ENCODE peak calls at places on chromosomes 11 and 22, in nine cellular contexts. One of them, this sample, is unnamed.
A peak's percentile ranks its signal among the peaks of the same experiment; 100 is the strongest.

GRCh38 chr11:75776546-75776945 is 8.0 kb downstream of the DGAT2 start:
- DNase-seq in fibroblast of mammary gland: no peak
- DNase-seq in tibial nerve: no peak
- DNase-seq in astrocyte: no peak
- DNase-seq in RWPE1: no peak
- DNase-seq in foreskin fibroblast: no peak
- DNase-seq in colonic mucosa: no peak
- DNase-seq in activated B cell treated with CpG ODN at 0.5 μM for 24 hours: no peak
- DNase-seq in glutamatergic neuron: no peak
- DNase-seq in this sample: no peak

GRCh38 chr11:66051371-66051765 is 796 bp upstream of the SF3B2 start:
- DNase-seq in RWPE1: no peak
- DNase-seq in activated B cell treated with CpG ODN at 0.5 μM for 24 hours: no peak
- DNase-seq in tibial nerve: no peak
- DNase-seq in foreskin fibroblast: no peak
- DNase-seq in astrocyte: no peak
- DNase-seq in fibroblast of mammary gland: no peak
- DNase-seq in glutamatergic neuron: no peak
- DNase-seq in colonic mucosa: no peak
- DNase-seq in this sample: no peak

GRCh38 chr11:63869686-63870085 is 30.8 kb downstream of the MARK2 start:
- DNase-seq in tibial nerve: no peak
- DNase-seq in astrocyte: no peak
- DNase-seq in fibroblast of mammary gland: no peak
- DNase-seq in glutamatergic neuron: no peak
- DNase-seq in RWPE1: no peak
- DNase-seq in foreskin fibroblast: no peak
- DNase-seq in colonic mucosa: no peak
- DNase-seq in activated B cell treated with CpG ODN at 0.5 μM for 24 hours: no peak
- DNase-seq in this sample: no peak

GRCh38 chr11:19121646-19122045 is 4.7 kb downstream of the ZDHHC13 start:
- DNase-seq in astrocyte: no peak
- DNase-seq in activated B cell treated with CpG ODN at 0.5 μM for 24 hours: no peak
- DNase-seq in tibial nerve: no peak
- DNase-seq in foreskin fibroblast: peak; percentile 4
- DNase-seq in glutamatergic neuron: no peak
- DNase-seq in fibroblast of mammary gland: no peak
- DNase-seq in RWPE1: no peak
- DNase-seq in colonic mucosa: no peak
- DNase-seq in this sample: no peak

GRCh38 chr22:46749682-46750529 is 11.9 kb upstream of the CERK start:
- DNase-seq in colonic mucosa: no peak
- DNase-seq in activated B cell treated with CpG ODN at 0.5 μM for 24 hours: no peak
- DNase-seq in astrocyte: no peak
- DNase-seq in foreskin fibroblast: no peak
- DNase-seq in glutamatergic neuron: no peak
- DNase-seq in RWPE1: no peak
- DNase-seq in fibroblast of mammary gland: no peak
- DNase-seq in tibial nerve: no peak
- DNase-seq in this sample: no peak

GRCh38 chr11:112302226-112302868 is 41.7 kb upstream of the PLET1 start:
- DNase-seq in activated B cell treated with CpG ODN at 0.5 μM for 24 hours: no peak
- DNase-seq in RWPE1: no peak
- DNase-seq in colonic mucosa: no peak
- DNase-seq in astrocyte: no peak
- DNase-seq in glutamatergic neuron: no peak
- DNase-seq in tibial nerve: no peak
- DNase-seq in fibroblast of mammary gland: no peak
- DNase-seq in foreskin fibroblast: no peak
- DNase-seq in this sample: no peak

GRCh38 chr11:123187670-123188507 is 7.2 kb downstream of the CLMP start:
- DNase-seq in tibial nerve: no peak
- DNase-seq in RWPE1: no peak
- DNase-seq in foreskin fibroblast: peak; percentile 26
- DNase-seq in fibroblast of mammary gland: peak; percentile 74
- DNase-seq in activated B cell treated with CpG ODN at 0.5 μM for 24 hours: no peak
- DNase-seq in colonic mucosa: no peak
- DNase-seq in astrocyte: peak; percentile 57
- DNase-seq in glutamatergic neuron: no peak
- DNase-seq in this sample: no peak

GRCh38 chr11:118889796-118890195 is 6.1 kb downstream of the CXCR5 start:
- DNase-seq in astrocyte: peak; percentile 71
- DNase-seq in activated B cell treated with CpG ODN at 0.5 μM for 24 hours: no peak
- DNase-seq in foreskin fibroblast: no peak
- DNase-seq in fibroblast of mammary gland: peak; percentile 73
- DNase-seq in RWPE1: no peak
- DNase-seq in colonic mucosa: no peak
- DNase-seq in glutamatergic neuron: no peak
- DNase-seq in tibial nerve: no peak
- DNase-seq in this sample: no peak

GRCh38 chr11:134779179-134779578 is 367.1 kb upstream of the B3GAT1 start:
- DNase-seq in activated B cell treated with CpG ODN at 0.5 μM for 24 hours: no peak
- DNase-seq in foreskin fibroblast: no peak
- DNase-seq in glutamatergic neuron: no peak
- DNase-seq in colonic mucosa: no peak
- DNase-seq in tibial nerve: no peak
- DNase-seq in RWPE1: no peak
- DNase-seq in astrocyte: no peak
- DNase-seq in fibroblast of mammary gland: no peak
- DNase-seq in this sample: no peak

GRCh38 chr22:48940266-48940987 is 887.2 kb downstream of the BRD1 start:
- DNase-seq in glutamatergic neuron: no peak
- DNase-seq in RWPE1: no peak
- DNase-seq in fibroblast of mammary gland: no peak
- DNase-seq in astrocyte: no peak
- DNase-seq in colonic mucosa: peak; percentile 4
- DNase-seq in foreskin fibroblast: no peak
- DNase-seq in tibial nerve: no peak
- DNase-seq in activated B cell treated with CpG ODN at 0.5 μM for 24 hours: no peak
- DNase-seq in this sample: peak; percentile 27

GRCh38 chr22:23542933-23543332 is 37.2 kb downstream of the IGLL1 start:
- DNase-seq in astrocyte: peak; percentile 50
- DNase-seq in foreskin fibroblast: no peak
- DNase-seq in glutamatergic neuron: no peak
- DNase-seq in activated B cell treated with CpG ODN at 0.5 μM for 24 hours: no peak
- DNase-seq in fibroblast of mammary gland: peak; percentile 39
- DNase-seq in tibial nerve: no peak
- DNase-seq in RWPE1: no peak
- DNase-seq in colonic mucosa: no peak
- DNase-seq in this sample: no peak

GRCh38 chr22:48606684-48607307 is 1220.9 kb downstream of the BRD1 start:
- DNase-seq in glutamatergic neuron: no peak
- DNase-seq in tibial nerve: no peak
- DNase-seq in activated B cell treated with CpG ODN at 0.5 μM for 24 hours: no peak
- DNase-seq in RWPE1: no peak
- DNase-seq in colonic mucosa: no peak
- DNase-seq in foreskin fibroblast: no peak
- DNase-seq in astrocyte: no peak
- DNase-seq in fibroblast of mammary gland: no peak
- DNase-seq in this sample: no peak

GRCh38 chr22:27919943-27920755 is 1.1 kb upstream of the PITPNB start:
- DNase-seq in glutamatergic neuron: no peak
- DNase-seq in foreskin fibroblast: peak; percentile 75
- DNase-seq in astrocyte: peak; percentile 61
- DNase-seq in colonic mucosa: peak; percentile 36
- DNase-seq in tibial nerve: peak; percentile 40
- DNase-seq in RWPE1: no peak
- DNase-seq in activated B cell treated with CpG ODN at 0.5 μM for 24 hours: no peak
- DNase-seq in fibroblast of mammary gland: peak; percentile 86
- DNase-seq in this sample: no peak

GRCh38 chr22:20015971-20016733 is 471 bp downstream of the ARVCF start:
- DNase-seq in glutamatergic neuron: peak; percentile 44
- DNase-seq in RWPE1: no peak
- DNase-seq in colonic mucosa: peak; percentile 34
- DNase-seq in fibroblast of mammary gland: no peak
- DNase-seq in activated B cell treated with CpG ODN at 0.5 μM for 24 hours: peak; percentile 52
- DNase-seq in astrocyte: no peak
- DNase-seq in tibial nerve: no peak
- DNase-seq in foreskin fibroblast: no peak
- DNase-seq in this sample: peak; percentile 46

GRCh38 chr11:123065634-123066033 is 3.7 kb upstream of the HSPA8 start:
- DNase-seq in tibial nerve: no peak
- DNase-seq in RWPE1: no peak
- DNase-seq in astrocyte: no peak
- DNase-seq in glutamatergic neuron: no peak
- DNase-seq in colonic mucosa: no peak
- DNase-seq in foreskin fibroblast: no peak
- DNase-seq in activated B cell treated with CpG ODN at 0.5 μM for 24 hours: no peak
- DNase-seq in fibroblast of mammary gland: peak; percentile 67
- DNase-seq in this sample: no peak

DNA sequence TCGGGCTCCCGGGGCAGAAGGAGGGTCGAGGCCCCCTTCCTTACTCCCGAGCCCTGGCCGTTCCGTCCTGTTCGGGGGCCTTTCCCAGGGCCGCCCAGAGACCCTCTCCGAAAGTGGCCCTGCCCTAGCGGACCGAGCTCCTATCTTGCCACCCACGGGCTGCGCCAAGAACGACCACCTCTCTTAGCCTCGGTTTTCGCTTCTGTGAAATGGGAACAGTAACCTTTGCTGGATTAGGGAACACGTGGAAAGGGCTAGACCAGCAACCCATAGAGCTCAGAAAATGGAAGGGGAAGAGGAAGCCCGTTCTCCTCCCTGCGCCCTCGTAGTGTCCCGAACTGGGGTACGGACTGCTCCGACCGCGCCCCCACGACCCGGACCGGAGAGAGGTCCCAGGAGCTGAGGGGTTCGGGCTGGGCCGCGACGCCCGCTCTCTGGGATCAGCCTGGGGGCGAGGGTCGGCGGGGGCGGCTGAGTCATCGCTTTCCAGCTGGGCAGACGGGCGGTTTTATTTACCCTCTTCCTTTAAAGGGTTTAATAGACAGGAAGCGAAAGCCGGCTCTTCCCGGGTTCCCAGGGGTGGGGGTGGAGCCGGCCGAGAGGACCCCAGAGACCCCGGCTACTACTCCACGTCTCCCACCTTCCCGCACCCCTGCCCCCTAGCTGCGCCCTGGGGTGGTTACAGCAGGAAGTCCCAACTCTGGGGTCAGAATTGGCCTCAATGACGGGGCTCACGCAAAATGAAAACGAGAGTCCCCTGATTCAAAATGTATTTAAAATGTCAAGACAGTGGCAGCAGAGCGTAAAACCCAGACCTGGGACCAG is 872 bp upstream of the PHLDA2 start:
- DNase-seq in colonic mucosa: peak; percentile 79
- DNase-seq in activated B cell treated with CpG ODN at 0.5 μM for 24 hours: no peak
- DNase-seq in RWPE1: peak; percentile 77
- DNase-seq in tibial nerve: no peak
- DNase-seq in foreskin fibroblast: peak; percentile 59
- DNase-seq in glutamatergic neuron: peak; percentile 52
- DNase-seq in astrocyte: no peak
- DNase-seq in fibroblast of mammary gland: peak; percentile 62
- DNase-seq in this sample: no peak
- TF ChIP-seq CTCF in colonic mucosa: no peak
- TF ChIP-seq CTCF in activated B cell treated with CpG ODN at 0.5 μM for 24 hours: no peak
- TF ChIP-seq CTCF in RWPE1: no peak
- TF ChIP-seq CTCF in tibial nerve: peak; percentile 53
- TF ChIP-seq CTCF in foreskin fibroblast: no peak
- TF ChIP-seq CTCF in glutamatergic neuron: peak; percentile 62
- TF ChIP-seq CTCF in astrocyte: peak; percentile 4
- TF ChIP-seq CTCF in fibroblast of mammary gland: peak; percentile 40
- TF ChIP-seq CTCF in this sample: peak; percentile 38

DNA sequence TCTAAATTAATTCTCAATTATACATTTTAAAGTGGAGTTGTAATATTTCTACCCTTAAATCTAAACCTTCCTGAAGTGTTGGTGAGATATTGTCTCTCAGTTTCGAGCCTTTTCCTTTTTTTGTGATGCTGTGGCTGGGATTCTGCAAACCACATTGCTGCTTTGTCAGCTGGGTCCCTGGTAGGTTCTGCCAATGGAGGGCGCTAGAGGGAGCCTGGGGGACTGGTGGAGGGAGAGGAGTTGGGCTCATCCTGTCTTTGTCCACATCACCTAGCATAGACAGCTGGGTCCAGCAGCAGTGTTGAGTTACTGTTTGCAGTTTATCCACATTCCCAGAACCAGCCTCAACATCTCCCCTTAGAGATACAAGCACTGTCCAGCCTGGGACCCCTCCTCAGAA is 41.0 kb downstream of the TRAF6 start:
- DNase-seq in foreskin fibroblast: no peak
- DNase-seq in fibroblast of mammary gland: peak; percentile 14
- DNase-seq in colonic mucosa: no peak
- DNase-seq in tibial nerve: no peak
- DNase-seq in RWPE1: no peak
- DNase-seq in glutamatergic neuron: peak; percentile 55
- DNase-seq in activated B cell treated with CpG ODN at 0.5 μM for 24 hours: no peak
- DNase-seq in astrocyte: no peak
- DNase-seq in this sample: no peak
- TF ChIP-seq CTCF in foreskin fibroblast: peak; percentile 53
- TF ChIP-seq CTCF in fibroblast of mammary gland: peak; percentile 46
- TF ChIP-seq CTCF in colonic mucosa: no peak
- TF ChIP-seq CTCF in tibial nerve: no peak
- TF ChIP-seq CTCF in RWPE1: no peak
- TF ChIP-seq CTCF in glutamatergic neuron: peak; percentile 25
- TF ChIP-seq CTCF in activated B cell treated with CpG ODN at 0.5 μM for 24 hours: no peak
- TF ChIP-seq CTCF in astrocyte: peak; percentile 59
- TF ChIP-seq CTCF in this sample: no peak

GRCh38 chr11:1453611-1454386 is 32.8 kb downstream of the MOB2 start:
- DNase-seq in glutamatergic neuron: no peak
- DNase-seq in fibroblast of mammary gland: no peak
- DNase-seq in colonic mucosa: peak; percentile 69
- DNase-seq in activated B cell treated with CpG ODN at 0.5 μM for 24 hours: no peak
- DNase-seq in RWPE1: peak; percentile 56
- DNase-seq in foreskin fibroblast: no peak
- DNase-seq in astrocyte: no peak
- DNase-seq in tibial nerve: no peak
- DNase-seq in this sample: no peak
- TF ChIP-seq CTCF in glutamatergic neuron: no peak
- TF ChIP-seq CTCF in fibroblast of mammary gland: no peak
- TF ChIP-seq CTCF in colonic mucosa: no peak
- TF ChIP-seq CTCF in activated B cell treated with CpG ODN at 0.5 μM for 24 hours: no peak
- TF ChIP-seq CTCF in RWPE1: peak; percentile 26
- TF ChIP-seq CTCF in foreskin fibroblast: no peak
- TF ChIP-seq CTCF in astrocyte: no peak
- TF ChIP-seq CTCF in tibial nerve: no peak
- TF ChIP-seq CTCF in this sample: no peak

DNA sequence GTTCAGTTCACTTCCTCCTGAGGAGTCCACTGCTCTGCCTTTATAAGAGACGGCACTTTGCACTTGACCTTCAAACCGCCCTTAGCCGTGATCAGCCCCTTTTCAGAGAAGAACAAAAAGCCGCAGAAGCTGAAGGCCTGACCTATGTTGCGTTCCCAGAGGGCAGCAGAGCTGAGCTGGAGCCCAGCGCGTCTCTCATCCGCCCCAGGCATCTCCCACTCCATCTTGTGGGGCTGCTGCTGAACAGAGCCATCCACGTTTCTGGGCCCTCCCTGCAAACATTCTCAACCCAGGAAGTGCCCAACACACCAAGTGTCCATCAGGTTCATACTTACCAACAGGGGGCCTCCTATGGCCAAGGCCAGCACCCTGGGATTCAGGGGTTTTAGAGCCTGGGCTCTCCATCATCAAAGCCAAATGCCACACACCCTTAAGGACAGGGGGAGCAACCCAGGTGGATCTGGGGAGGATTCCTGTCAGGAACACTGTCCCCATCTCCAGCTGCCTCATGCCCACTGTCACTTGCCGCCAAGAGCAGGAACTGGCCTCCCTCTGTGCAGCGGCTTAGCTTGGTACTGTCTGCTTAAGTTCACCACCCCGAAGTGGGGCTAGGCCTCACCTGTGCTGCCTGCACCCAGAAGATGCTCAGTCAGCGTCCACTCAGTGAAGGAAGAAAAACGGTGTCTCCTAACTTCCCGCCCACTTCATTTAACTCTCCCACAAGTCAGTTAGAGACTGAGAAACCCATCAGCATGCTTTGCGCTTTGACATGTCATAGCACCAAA is 16.0 kb upstream of the EFCAB6 start:
- DNase-seq in glutamatergic neuron: no peak
- DNase-seq in fibroblast of mammary gland: no peak
- DNase-seq in activated B cell treated with CpG ODN at 0.5 μM for 24 hours: peak; percentile 9
- DNase-seq in RWPE1: no peak
- DNase-seq in colonic mucosa: no peak
- DNase-seq in astrocyte: no peak
- DNase-seq in tibial nerve: no peak
- DNase-seq in foreskin fibroblast: no peak
- DNase-seq in this sample: no peak
- TF ChIP-seq CTCF in glutamatergic neuron: no peak
- TF ChIP-seq CTCF in fibroblast of mammary gland: no peak
- TF ChIP-seq CTCF in activated B cell treated with CpG ODN at 0.5 μM for 24 hours: no peak
- TF ChIP-seq CTCF in RWPE1: no peak
- TF ChIP-seq CTCF in colonic mucosa: no peak
- TF ChIP-seq CTCF in astrocyte: no peak
- TF ChIP-seq CTCF in tibial nerve: no peak
- TF ChIP-seq CTCF in foreskin fibroblast: no peak
- TF ChIP-seq CTCF in this sample: no peak

This sample was measured in mesothelial cell of epicardium.